ENCODE peak calls at places on chromosomes 16 and 17, in nine cellular contexts. Z is transverse colon, Y is prostate gland, A is stomach, T is H1, E is suprapubic skin, S is breast epithelium, W is vagina, K is GM12878. G is an unnamed sample. For H3K4me1, the result is how much of the 10 kb centered on the place peaks cover.

GRCh38 chr17:63550816-63551639 is 751 bp downstream of the DCAF7 start:
- DNase-seq in Z (peak), Y (no peak), A (peak), T (peak), E (no peak), S (peak), W (no peak), K (no peak), G (no peak)

GRCh38 chr17:51119415-51120356 is 982 bp downstream of the SPAG9 start:
- DNase-seq in Z (peak), Y (peak), A (peak), T (peak), E (peak), S (peak), W (no peak), K (no peak), G (peak)

GRCh38 chr17:50550661-50551432 is 3.9 kb downstream of the SPATA20 start:
- DNase-seq in Z (peak), Y (peak), A (peak), T (peak), E (peak), S (peak), W (no peak), K (no peak), G (no peak)

GRCh38 chr17:81537343-81537855 is 9.2 kb downstream of the FSCN2 start:
- DNase-seq in Z (peak), Y (no peak), A (peak), T (peak), E (no peak), S (no peak), W (no peak), K (no peak), G (no peak)

GRCh38 chr17:76529643-76530488 is 7.6 kb downstream of the CYGB start:
- DNase-seq in Z (peak), Y (no peak), A (peak), T (peak), E (peak), S (peak), W (no peak), K (no peak), G (no peak)

GRCh38 chr17:76584427-76585047 is 1.1 kb downstream of the ST6GALNAC2 start:
- DNase-seq in Z (no peak), Y (no peak), A (no peak), T (no peak), E (no peak), S (no peak), W (no peak), K (no peak), G (no peak)

GRCh38 chr16:48276102-48276501 is 28.8 kb upstream of the ABCC11 start:
- DNase-seq in Z (no peak), Y (peak), A (no peak), T (no peak), E (no peak), S (no peak), W (no peak), K (no peak), G (no peak)

GRCh38 chr17:78040561-78041400 is 82.3 kb downstream of the TNRC6C start:
- DNase-seq in Z (peak), Y (peak), A (peak), T (no peak), E (peak), S (peak), W (no peak), K (peak), G (peak)

GRCh38 chr16:88288303-88288702 is 94.5 kb upstream of the ZNF469 start:
- DNase-seq in Z (no peak), Y (no peak), A (no peak), T (no peak), E (no peak), S (no peak), W (no peak), K (no peak), G (no peak)

GRCh38 chr17:13885953-13886889 is 183.1 kb upstream of the COX10 start:
- DNase-seq in Z (no peak), Y (no peak), A (no peak), T (no peak), E (no peak), S (no peak), W (no peak), K (no peak), G (no peak)

GRCh38 chr17:4307179-4307930 is 43.6 kb upstream of the ANKFY1 start:
- DNase-seq in Z (no peak), Y (no peak), A (no peak), T (no peak), E (no peak), S (no peak), W (no peak), K (no peak), G (no peak)

GRCh38 chr17:41333836-41334235 is 16.8 kb downstream of the KRT33A start:
- DNase-seq in Z (no peak), Y (no peak), A (no peak), T (no peak), E (no peak), S (no peak), W (no peak), K (no peak), G (peak)

GRCh38 chr16:49588061-49588460 is 214.5 kb downstream of the C16orf78 start:
- DNase-seq in Z (no peak), Y (no peak), A (peak), T (peak), E (peak), S (no peak), W (no peak), K (no peak), G (no peak)

GRCh38 chr16:89094252-89094901 is 725 bp downstream of the ACSF3 start:
- DNase-seq in Z (peak), Y (no peak), A (no peak), T (no peak), E (no peak), S (no peak), W (no peak), K (no peak), G (no peak)

GRCh38 chr16:61014869-61015268 is 1021.4 kb downstream of the CDH8 start:
- DNase-seq in Z (no peak), Y (no peak), A (no peak), T (peak), E (no peak), S (no peak), W (no peak), K (no peak), G (no peak)

GRCh38 chr17:53490447-53490968 is 332.2 kb upstream of the KIF2B start:
- DNase-seq in Z (no peak), Y (no peak), A (no peak), T (no peak), E (no peak), S (no peak), W (no peak), K (no peak), G (no peak)

GRCh38 chr17:4802228-4802627 is at the start of gene C17orf114:
- DNase-seq in Z (no peak), Y (no peak), A (no peak), T (no peak), E (no peak), S (no peak), W (no peak), K (no peak), G (no peak)

GRCh38 chr16:9138731-9139501 is 47.5 kb downstream of the HAPSTR1 start:
- DNase-seq in Z (peak), Y (peak), A (peak), T (peak), E (peak), S (peak), W (no peak), K (no peak), G (no peak)

GRCh38 chr17:49407981-49408501 is 6.6 kb downstream of the PHB1 start:
- DNase-seq in Z (peak), Y (peak), A (peak), T (peak), E (peak), S (peak), W (no peak), K (no peak), G (no peak)

GRCh38 chr16:54288592-54289241 is 2.1 kb upstream of the IRX3 start:
- DNase-seq in Z (no peak), Y (no peak), A (no peak), T (no peak), E (no peak), S (no peak), W (no peak), K (no peak), G (no peak)

GRCh38 chr17:69501591-69502468 is 87.3 kb downstream of the MAP2K6 start:
- DNase-seq in Z (peak), Y (peak), A (peak), T (no peak), E (no peak), S (peak), W (no peak), K (no peak), G (no peak)

GRCh38 chr17:28912938-28913333 is 10.1 kb upstream of the DHRS13 start:
- DNase-seq in Z (no peak), Y (no peak), A (no peak), T (no peak), E (no peak), S (no peak), W (no peak), K (no peak), G (no peak)

GRCh38 chr17:57502696-57503307 is 242.3 kb downstream of the CCDC182 start:
- DNase-seq in Z (no peak), Y (no peak), A (no peak), T (no peak), E (no peak), S (no peak), W (no peak), K (no peak), G (no peak)

GRCh38 chr16:83937267-83937666 is 15.8 kb upstream of the OSGIN1 start:
- DNase-seq in Z (no peak), Y (no peak), A (no peak), T (no peak), E (no peak), S (no peak), W (no peak), K (no peak), G (no peak)

GRCh38 chr16:85136213-85136704 is 24.0 kb upstream of the CIBAR2 start:
- DNase-seq in Z (peak), Y (no peak), A (no peak), T (no peak), E (no peak), S (peak), W (no peak), K (peak), G (no peak)

GRCh38 chr16:1073566-1074378 is 1.2 kb downstream of the SSTR5 start:
- DNase-seq in Z (no peak), Y (no peak), A (no peak), T (no peak), E (no peak), S (no peak), W (no peak), K (no peak), G (no peak)

GRCh38 chr17:18267927-18268711 is 7.7 kb downstream of the MIEF2 start:
- DNase-seq in Z (no peak), Y (no peak), A (no peak), T (no peak), E (no peak), S (no peak), W (no peak), K (no peak), G (no peak)

GRCh38 chr16:56641166-56641565 is 2.7 kb downstream of the MT1A start:
- DNase-seq in Z (no peak), Y (no peak), A (no peak), T (no peak), E (no peak), S (no peak), W (no peak), K (no peak), G (no peak)

GRCh38 chr17:77315551-77316190 is 174.9 kb downstream of the SEC14L1 start:
- DNase-seq in Z (peak), Y (no peak), A (no peak), T (no peak), E (peak), S (no peak), W (no peak), K (no peak), G (no peak)

GRCh38 chr17:216625-217024 is 35.2 kb upstream of the DOC2B start:
- DNase-seq in Z (no peak), Y (no peak), A (no peak), T (no peak), E (no peak), S (no peak), W (no peak), K (no peak), G (no peak)

GRCh38 chr16:15643453-15644305 is 725 bp upstream of the MARF1 start:
- DNase-seq in Z (peak), Y (peak), A (no peak), T (peak), E (no peak), S (no peak), W (no peak), K (no peak), G (no peak)

GRCh38 chr17:40317345-40317873 is 8.4 kb downstream of the RARA start:
- DNase-seq in Z (peak), Y (no peak), A (peak), T (peak), E (peak), S (no peak), W (no peak), K (no peak), G (no peak)

GRCh38 chr16:73091199-73091598 is 43.3 kb upstream of the ZFHX3 start:
- DNase-seq in Z (no peak), Y (no peak), A (no peak), T (no peak), E (no peak), S (no peak), W (no peak), K (no peak), G (no peak)

GRCh38 chr17:30443721-30444120 is 33.5 kb upstream of the GOSR1 start:
- DNase-seq in Z (no peak), Y (no peak), A (no peak), T (no peak), E (no peak), S (no peak), W (no peak), K (no peak), G (no peak)

GRCh38 chr17:50205931-50206505 is 4.6 kb upstream of the COL1A1 start:
- DNase-seq in Z (no peak), Y (no peak), A (no peak), T (peak), E (no peak), S (no peak), W (no peak), K (no peak), G (no peak)

GRCh38 chr17:42760652-42761581 is at the start of gene RAMP2:
- DNase-seq in Z (no peak), Y (no peak), A (peak), T (peak), E (peak), S (no peak), W (no peak), K (no peak), G (no peak)

GRCh38 chr16:4945560-4946502 is 8.9 kb upstream of the PPL start:
- DNase-seq in Z (no peak), Y (peak), A (no peak), T (no peak), E (peak), S (peak), W (no peak), K (no peak), G (no peak)

GRCh38 chr17:54948380-54948779 is 20.1 kb downstream of the COX11 start:
- DNase-seq in Z (no peak), Y (no peak), A (no peak), T (no peak), E (no peak), S (no peak), W (no peak), K (no peak), G (no peak)

GRCh38 chr17:22435231-22435974 is 743.1 kb downstream of the KCNJ18 start:
- DNase-seq in Z (no peak), Y (no peak), A (no peak), T (no peak), E (no peak), S (no peak), W (no peak), K (no peak), G (no peak)

GRCh38 chr16:30740364-30741251 is 7.6 kb upstream of the PHKG2 start:
- DNase-seq in Z (peak), Y (peak), A (peak), T (no peak), E (peak), S (peak), W (no peak), K (no peak), G (peak)
- TF ChIP-seq POLR2A in Z (peak), Y (peak), A (no peak), T (no peak), E (no peak), S (peak), W (no peak), K (no peak), G (no peak)

GRCh38 chr17:64603987-64604386 is 58.1 kb downstream of the SMURF2 start:
- DNase-seq in Z (no peak), Y (no peak), A (no peak), T (no peak), E (no peak), S (no peak), W (no peak), K (no peak), G (no peak)
- TF ChIP-seq POLR2AphosphoS5 in Z (no peak), Y (no peak), A (no peak), T (no peak), E (no peak), S (no peak), W (no peak), K (no peak), G (no peak)

DNA sequence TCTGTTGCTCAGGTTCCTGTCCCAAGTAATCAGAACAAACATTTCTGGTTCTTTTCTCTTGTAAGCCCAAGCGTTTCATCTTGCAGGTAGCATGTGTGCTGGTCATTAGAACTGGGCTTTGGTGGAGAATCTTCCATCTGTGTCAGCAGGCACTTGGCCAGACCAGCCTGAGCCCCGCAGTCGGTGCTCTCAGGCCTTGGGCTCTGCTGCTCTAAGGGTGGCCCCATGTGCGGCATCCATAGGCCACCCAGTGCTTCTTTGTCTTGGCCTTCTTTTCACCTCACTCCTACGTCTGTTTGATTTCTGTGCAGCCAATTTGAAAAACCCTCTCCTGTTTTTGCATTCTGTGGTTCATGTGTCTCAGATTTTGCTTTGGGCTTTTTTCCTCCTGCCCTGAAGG is 51.6 kb downstream of the PLD6 start:
- DNase-seq in Z (no peak), Y (no peak), A (no peak), T (no peak), E (no peak), S (no peak), W (no peak), K (no peak), G (no peak)
- H3K4me1 ChIP-seq in Z (under half), Y (under half), A (under half), T (under half), E (under half), S (under half), W (under half), K (under half), G (under half)

DNA sequence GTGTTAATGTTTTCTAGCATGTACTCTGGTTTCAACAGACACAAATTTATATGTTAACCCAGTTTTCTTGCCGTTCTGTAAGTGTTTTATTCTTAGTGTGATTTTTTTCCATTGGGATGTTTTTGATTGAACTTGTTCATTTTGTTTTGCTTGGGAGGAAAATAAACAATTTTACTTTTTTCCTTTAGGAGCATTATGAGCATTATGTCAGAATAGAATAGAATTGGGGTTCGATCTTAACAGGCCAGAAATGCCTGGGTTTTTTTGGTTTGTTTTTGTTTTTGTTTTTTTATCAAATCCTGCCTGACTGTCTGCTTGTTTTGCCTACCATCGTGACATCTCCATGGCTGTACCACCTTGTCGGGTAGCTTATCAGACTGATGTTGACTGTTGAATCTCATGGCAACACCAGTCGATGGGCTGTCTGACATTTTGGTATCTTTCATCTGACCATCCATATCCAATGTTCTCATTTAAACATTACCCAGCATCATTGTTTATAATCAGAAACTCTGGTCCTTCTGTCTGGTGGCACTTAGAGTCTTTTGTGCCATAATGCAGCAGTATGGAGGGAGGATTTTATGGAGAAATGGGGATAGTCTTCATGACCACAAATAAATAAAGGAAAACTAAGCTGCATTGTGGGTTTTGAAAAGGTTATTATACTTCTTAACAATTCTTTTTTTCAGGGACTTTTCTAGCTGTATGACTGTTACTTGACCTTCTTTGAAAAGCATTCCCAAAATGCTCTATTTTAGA is 51.7 kb downstream of the TUBD1 start:
- DNase-seq in Z (no peak), Y (no peak), A (no peak), T (no peak), E (no peak), S (no peak), W (no peak), K (no peak), G (no peak)
- TF ChIP-seq POLR2A in Z (no peak), Y (no peak), A (no peak), T (no peak), E (no peak), S (peak), W (no peak), K (peak), G (no peak)

GRCh38 chr17:27466748-27467375 is 10.6 kb downstream of the KSR1 start:
- DNase-seq in Z (no peak), Y (no peak), A (no peak), T (no peak), E (no peak), S (no peak), W (no peak), K (peak), G (no peak)
- TF ChIP-seq POLR2AphosphoS5 in Z (no peak), Y (no peak), A (no peak), T (no peak), E (no peak), S (no peak), W (no peak), K (peak), G (no peak)

GRCh38 chr16:19075511-19075910 is 8.1 kb downstream of the COQ7 start:
- DNase-seq in Z (no peak), Y (no peak), A (no peak), T (no peak), E (no peak), S (no peak), W (no peak), K (no peak), G (no peak)
- H3K4me1 ChIP-seq in Z (under half), Y (under half), A (under half), T (under half), E (under half), S (under half), W (under half), K (under half), G (under half)

GRCh38 chr17:19867094-19867653 is 562 bp downstream of the ULK2 start:
- DNase-seq in Z (peak), Y (peak), A (peak), T (peak), E (no peak), S (peak), W (no peak), K (no peak), G (no peak)

GRCh38 chr17:19867654-19868395 is at the start of gene ULK2:
- DNase-seq in Z (peak), Y (peak), A (peak), T (peak), E (peak), S (peak), W (no peak), K (no peak), G (no peak)
- TF ChIP-seq POLR2A in Z (no peak), Y (no peak), A (no peak), T (peak), E (peak), S (no peak), W (no peak), K (peak), G (no peak)

GRCh38 chr16:2250652-2251280 is 621 bp downstream of the ECI1 start:
- DNase-seq in Z (peak), Y (no peak), A (peak), T (no peak), E (peak), S (no peak), W (no peak), K (no peak), G (no peak)
- TF ChIP-seq POLR2AphosphoS5 in Z (no peak), Y (no peak), A (no peak), T (peak), E (no peak), S (no peak), W (no peak), K (no peak), G (no peak)

DNA sequence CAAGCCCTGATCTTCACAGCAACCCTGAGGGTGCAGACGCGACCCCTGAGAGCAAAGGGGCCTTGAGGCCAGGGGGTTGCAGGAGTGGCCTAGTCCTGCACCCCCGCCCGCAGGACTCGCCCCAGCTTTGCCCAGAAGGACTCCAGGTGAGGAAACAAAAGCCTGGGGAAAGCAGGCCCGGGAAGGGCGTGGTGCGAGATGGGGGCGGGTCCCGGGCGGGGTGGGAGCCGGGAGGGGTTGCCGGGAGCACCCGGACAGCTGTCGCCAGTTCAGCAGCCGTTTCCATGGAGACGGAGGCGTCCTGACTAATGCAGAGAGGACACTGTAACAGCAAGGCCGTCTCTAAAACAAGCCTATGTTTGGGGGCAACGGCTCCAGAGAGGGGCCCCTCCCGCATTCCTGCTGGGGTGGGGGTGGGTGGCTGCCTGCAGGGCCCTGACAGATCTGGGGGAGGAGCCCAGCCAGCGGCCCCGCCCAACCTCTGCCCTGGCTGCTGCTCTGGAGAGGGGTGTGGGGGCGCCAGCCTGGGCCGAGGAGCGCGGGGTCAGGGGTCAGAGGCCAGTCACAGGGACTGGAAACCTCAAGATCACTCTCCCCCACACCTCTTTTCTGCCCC is 3.0 kb upstream of the TPPP3 start:
- DNase-seq in Z (peak), Y (peak), A (peak), T (peak), E (peak), S (peak), W (peak), K (no peak), G (no peak)
- H3K4me1 ChIP-seq in Z (half or more), Y (under half), A (under half), T (under half), E (half or more), S (under half), W (half or more), K (under half), G (half or more)

G was measured in esophagus muscularis mucosa.